ENCODE peak calls at places on chromosomes 3 and 15, in ten cellular contexts. C is activated gamma-delta T cell treated with Interleukin-2 at 50 U/mL for 16 hours; J is stimulated activated CD4-positive, alpha-beta T cell treated with anti-CD3 and anti-CD28 coated beads, TNF-alpha, amount 100 ng/mL, for 24 hours; P is fibroblast of gingiva; G is non-pigmented ciliary epithelial cell; H is cardiac fibroblast; T is activated T-cell treated with anti-CD3 and anti-CD28 coated beads, Interleukin-2, amount 50 U/mL, for 72 hours; Q is stimulated activated CD8-positive, alpha-beta memory T cell treated with anti-CD3 and anti-CD28 coated beads, Interleukin-15, amount 100 ng/mL, for 48 hours; X is stomach; W is Kasumi-1. I is an unnamed sample.

GRCh38 chr3:150409527-150410310 is 1.6 kb downstream of the TSC22D2 start:
- DNase-seq in C (peak; percentile 55), J (peak; percentile 27), P (peak; percentile 69), G (no peak), H (peak; percentile 70), T (peak; percentile 83), Q (peak; percentile 71), X (peak; percentile 78), W (peak; percentile 69), I (peak; percentile 88)

GRCh38 chr3:176514297-176514696 is 683.0 kb downstream of the TBL1XR1 start:
- DNase-seq in C (no peak), J (no peak), P (peak; percentile 35), G (peak; percentile 9), H (peak; percentile 87), T (peak; percentile 19), Q (no peak), X (no peak), W (no peak), I (peak; percentile 66)

GRCh38 chr3:2420919-2421318 is 322.3 kb downstream of the CNTN4 start:
- DNase-seq in C (no peak), J (no peak), P (no peak), G (no peak), H (no peak), T (no peak), Q (no peak), X (no peak), W (no peak), I (no peak)

GRCh38 chr3:119297169-119297568 is 3.0 kb downstream of the ARHGAP31 start:
- DNase-seq in C (no peak), J (no peak), P (peak; percentile 52), G (no peak), H (peak; percentile 68), T (no peak), Q (no peak), X (no peak), W (no peak), I (no peak)

GRCh38 chr3:120357807-120358206 is 8.7 kb upstream of the LRRC58 start:
- DNase-seq in C (no peak), J (no peak), P (no peak), G (no peak), H (no peak), T (no peak), Q (no peak), X (no peak), W (no peak), I (no peak)

GRCh38 chr3:126483321-126483761 is 7.7 kb upstream of the ZXDC start:
- DNase-seq in C (no peak), J (no peak), P (no peak), G (no peak), H (no peak), T (no peak), Q (no peak), X (no peak), W (no peak), I (no peak)

GRCh38 chr3:128784228-128784627 is 58.2 kb downstream of the RAB7A start:
- DNase-seq in C (peak; percentile 46), J (peak; percentile 29), P (no peak), G (no peak), H (no peak), T (peak; percentile 60), Q (no peak), X (no peak), W (peak; percentile 77), I (no peak)

GRCh38 chr3:196219194-196219969 is 3.0 kb downstream of the SLC51A start:
- DNase-seq in C (peak; percentile 35), J (peak; percentile 35), P (peak; percentile 85), G (peak; percentile 74), H (peak; percentile 94), T (peak; percentile 61), Q (peak; percentile 30), X (no peak), W (peak; percentile 95), I (peak; percentile 82)

GRCh38 chr3:74861211-74861610 is 246.8 kb upstream of the CNTN3 start:
- DNase-seq in C (no peak), J (no peak), P (no peak), G (no peak), H (no peak), T (no peak), Q (no peak), X (no peak), W (no peak), I (no peak)

GRCh38 chr15:48062476-48062875 is 58.3 kb upstream of the SLC24A5 start:
- DNase-seq in C (no peak), J (no peak), P (no peak), G (no peak), H (peak; percentile 10), T (no peak), Q (no peak), X (no peak), W (no peak), I (peak; percentile 40)

GRCh38 chr15:57862761-57863160 is 156.2 kb downstream of the POLR2M start:
- DNase-seq in C (no peak), J (no peak), P (no peak), G (no peak), H (no peak), T (no peak), Q (no peak), X (no peak), W (no peak), I (no peak)

I was measured in RPMI8226.